ENCODE peak calls at places on chromosomes 7 and 10, in seven cellular contexts. G is activated naive CD8-positive, alpha-beta T cell treated with anti-CD3 and anti-CD28 coated beads, Interleukin-2, amount 50 U/mL, for 24 hours; O is NCI-H1092 treated with DMSO at 0.1 percent for 48 hours; S is cardiac fibroblast; Q is kidney glomerular epithelial cell; A is GM03348; E is fibroblast of the aortic adventitia. R is an unnamed sample.

GRCh38 chr7:26686448-26686981 is 177.9 kb downstream of the SKAP2 start:
- DNase-seq in A (peak), G (no peak), E (peak), O (peak), Q (peak), S (peak), R (peak)

GRCh38 chr7:22442187-22442886 is 57.7 kb downstream of the STEAP1B start:
- DNase-seq in G (no peak), E (no peak), Q (no peak), O (peak), A (no peak), S (no peak), R (peak)

GRCh38 chr7:2698581-2699288 is 10.7 kb downstream of the AMZ1 start:
- DNase-seq in Q (no peak), G (peak), O (peak), S (no peak), E (no peak), A (no peak), R (no peak)

GRCh38 chr7:117715784-117716445 is 157.3 kb downstream of the CTTNBP2 start:
- DNase-seq in G (peak), A (peak), O (peak), E (peak), S (peak), Q (peak), R (peak)

GRCh38 chr7:40279991-40280390 is 145.2 kb downstream of the SUGCT start:
- DNase-seq in E (no peak), A (no peak), S (no peak), O (no peak), Q (peak), G (no peak), R (no peak)

GRCh38 chr7:90621892-90622182 is 25.7 kb downstream of the CDK14 start:
- DNase-seq in O (no peak), G (no peak), E (no peak), Q (no peak), S (no peak), A (no peak), R (no peak)

GRCh38 chr7:157276731-157277562 is 59.9 kb upstream of the DNAJB6 start:
- DNase-seq in Q (no peak), E (no peak), G (no peak), S (peak), A (peak), O (peak), R (no peak)

GRCh38 chr10:71082930-71083329 is 129.4 kb upstream of the UNC5B start:
- DNase-seq in G (no peak), A (no peak), O (no peak), S (no peak), E (no peak), Q (no peak), R (no peak)

GRCh38 chr10:30413996-30414576 is 19.9 kb upstream of the MAP3K8 start:
- DNase-seq in O (no peak), E (peak), G (no peak), S (peak), Q (peak), A (peak), R (peak)

GRCh38 chr10:35758086-35758485 is 116.0 kb upstream of the FZD8 start:
- DNase-seq in O (no peak), A (no peak), G (no peak), E (peak), Q (no peak), S (peak), R (no peak)

GRCh38 chr7:34849966-34850365 is 187.3 kb downstream of the DPY19L1 start:
- DNase-seq in Q (no peak), A (no peak), O (no peak), E (no peak), G (no peak), S (no peak), R (no peak)

GRCh38 chr7:1368682-1369571 is 90.3 kb downstream of the MICALL2 start:
- DNase-seq in G (peak), E (no peak), S (no peak), O (no peak), A (peak), Q (no peak), R (no peak)

GRCh38 chr10:28305551-28305950 is 2.7 kb upstream of the MPP7 start:
- DNase-seq in G (no peak), E (no peak), S (no peak), O (no peak), A (no peak), Q (no peak), R (no peak)

GRCh38 chr7:28230273-28230672 is 49.7 kb upstream of the JAZF1 start:
- DNase-seq in A (no peak), O (no peak), Q (no peak), E (no peak), G (no peak), S (no peak), R (no peak)

GRCh38 chr7:69630292-69630691 is 32.0 kb downstream of the AUTS2 start:
- DNase-seq in G (no peak), E (peak), Q (peak), A (peak), O (no peak), S (peak), R (no peak)